ENCODE peak calls at places on chromosome 6, in ten cellular contexts. One of them, this sample, is unnamed. For H3K4me1, the result is how much of the 10 kb centered on the place peaks cover.

GRCh38 chr6:167543602-167544506 is 219.0 kb downstream of the TTLL2 start:
- DNase-seq in prostate gland: no peak
- DNase-seq in HepG2: no peak
- DNase-seq in adrenal gland: no peak
- DNase-seq in PC-9: no peak
- DNase-seq in PC-3: no peak
- DNase-seq in GM12878: no peak
- DNase-seq in neuronal stem cell: no peak
- DNase-seq in lower lobe of right lung: no peak
- DNase-seq in left ventricle myocardium inferior: peak
- DNase-seq in this sample: peak

GRCh38 chr6:44182911-44183390 is 24.3 kb downstream of the CAPN11 start:
- DNase-seq in prostate gland: no peak
- DNase-seq in HepG2: no peak
- DNase-seq in adrenal gland: no peak
- DNase-seq in PC-9: no peak
- DNase-seq in PC-3: no peak
- DNase-seq in GM12878: no peak
- DNase-seq in neuronal stem cell: no peak
- DNase-seq in lower lobe of right lung: peak
- DNase-seq in left ventricle myocardium inferior: no peak
- DNase-seq in this sample: no peak

GRCh38 chr6:85775883-85776282 is 133.2 kb upstream of the SYNCRIP start:
- DNase-seq in prostate gland: no peak
- DNase-seq in HepG2: no peak
- DNase-seq in adrenal gland: no peak
- DNase-seq in PC-9: no peak
- DNase-seq in PC-3: peak
- DNase-seq in GM12878: no peak
- DNase-seq in neuronal stem cell: no peak
- DNase-seq in lower lobe of right lung: no peak
- DNase-seq in left ventricle myocardium inferior: no peak
- DNase-seq in this sample: no peak

GRCh38 chr6:44257007-44257752 is at the start of gene SLC35B2:
- DNase-seq in prostate gland: peak
- DNase-seq in HepG2: peak
- DNase-seq in adrenal gland: peak
- DNase-seq in PC-9: peak
- DNase-seq in PC-3: peak
- DNase-seq in GM12878: no peak
- DNase-seq in neuronal stem cell: peak
- DNase-seq in lower lobe of right lung: peak
- DNase-seq in left ventricle myocardium inferior: peak
- DNase-seq in this sample: peak

GRCh38 chr6:53347921-53348435 is 772 bp downstream of the ELOVL5 start:
- DNase-seq in prostate gland: peak
- DNase-seq in HepG2: peak
- DNase-seq in adrenal gland: peak
- DNase-seq in PC-9: peak
- DNase-seq in PC-3: peak
- DNase-seq in GM12878: no peak
- DNase-seq in neuronal stem cell: peak
- DNase-seq in lower lobe of right lung: peak
- DNase-seq in left ventricle myocardium inferior: peak
- DNase-seq in this sample: peak

GRCh38 chr6:53041356-53041755 is 23.8 kb upstream of the FBXO9 start:
- DNase-seq in prostate gland: no peak
- DNase-seq in HepG2: no peak
- DNase-seq in adrenal gland: no peak
- DNase-seq in PC-9: no peak
- DNase-seq in PC-3: peak
- DNase-seq in GM12878: no peak
- DNase-seq in neuronal stem cell: no peak
- DNase-seq in lower lobe of right lung: no peak
- DNase-seq in left ventricle myocardium inferior: no peak
- DNase-seq in this sample: no peak

GRCh38 chr6:73525546-73526330 is 4.9 kb upstream of the EEF1A1 start:
- DNase-seq in prostate gland: no peak
- DNase-seq in HepG2: no peak
- DNase-seq in adrenal gland: no peak
- DNase-seq in PC-9: no peak
- DNase-seq in PC-3: no peak
- DNase-seq in GM12878: no peak
- DNase-seq in neuronal stem cell: no peak
- DNase-seq in lower lobe of right lung: no peak
- DNase-seq in left ventricle myocardium inferior: no peak
- DNase-seq in this sample: no peak

GRCh38 chr6:36131517-36132220 is 1.4 kb downstream of the MAPK13 start:
- DNase-seq in prostate gland: no peak
- DNase-seq in HepG2: peak
- DNase-seq in adrenal gland: peak
- DNase-seq in PC-9: peak
- DNase-seq in PC-3: peak
- DNase-seq in GM12878: peak
- DNase-seq in neuronal stem cell: no peak
- DNase-seq in lower lobe of right lung: no peak
- DNase-seq in left ventricle myocardium inferior: no peak
- DNase-seq in this sample: peak

GRCh38 chr6:81326856-81327561 is 425.5 kb downstream of the TENT5A start:
- DNase-seq in prostate gland: no peak
- DNase-seq in HepG2: no peak
- DNase-seq in adrenal gland: no peak
- DNase-seq in PC-9: no peak
- DNase-seq in PC-3: no peak
- DNase-seq in GM12878: no peak
- DNase-seq in neuronal stem cell: no peak
- DNase-seq in lower lobe of right lung: no peak
- DNase-seq in left ventricle myocardium inferior: no peak
- DNase-seq in this sample: no peak

GRCh38 chr6:29547573-29547972 is 12.0 kb downstream of the UBD start:
- DNase-seq in prostate gland: no peak
- DNase-seq in HepG2: no peak
- DNase-seq in adrenal gland: no peak
- DNase-seq in PC-9: no peak
- DNase-seq in PC-3: no peak
- DNase-seq in GM12878: no peak
- DNase-seq in neuronal stem cell: no peak
- DNase-seq in lower lobe of right lung: no peak
- DNase-seq in left ventricle myocardium inferior: no peak
- DNase-seq in this sample: peak

GRCh38 chr6:35970181-35970580 is 49.3 kb upstream of the SRPK1 start:
- DNase-seq in prostate gland: no peak
- DNase-seq in HepG2: no peak
- DNase-seq in adrenal gland: no peak
- DNase-seq in PC-9: no peak
- DNase-seq in PC-3: peak
- DNase-seq in GM12878: no peak
- DNase-seq in neuronal stem cell: no peak
- DNase-seq in lower lobe of right lung: no peak
- DNase-seq in left ventricle myocardium inferior: no peak
- DNase-seq in this sample: no peak

GRCh38 chr6:712805-713204 is 19.9 kb upstream of the EXOC2 start:
- DNase-seq in prostate gland: no peak
- DNase-seq in HepG2: no peak
- DNase-seq in adrenal gland: no peak
- DNase-seq in PC-9: no peak
- DNase-seq in PC-3: no peak
- DNase-seq in GM12878: no peak
- DNase-seq in neuronal stem cell: no peak
- DNase-seq in lower lobe of right lung: no peak
- DNase-seq in left ventricle myocardium inferior: no peak
- DNase-seq in this sample: no peak
- H3K4me1 ChIP-seq in prostate gland: under half
- H3K4me1 ChIP-seq in HepG2: under half
- H3K4me1 ChIP-seq in adrenal gland: under half
- H3K4me1 ChIP-seq in PC-9: under half
- H3K4me1 ChIP-seq in PC-3: under half
- H3K4me1 ChIP-seq in GM12878: under half
- H3K4me1 ChIP-seq in neuronal stem cell: under half
- H3K4me1 ChIP-seq in lower lobe of right lung: under half
- H3K4me1 ChIP-seq in left ventricle myocardium inferior: under half
- H3K4me1 ChIP-seq in this sample: under half

GRCh38 chr6:146881228-146882181 is 282.7 kb downstream of the ADGB start:
- DNase-seq in prostate gland: no peak
- DNase-seq in HepG2: no peak
- DNase-seq in adrenal gland: no peak
- DNase-seq in PC-9: no peak
- DNase-seq in PC-3: no peak
- DNase-seq in GM12878: no peak
- DNase-seq in neuronal stem cell: no peak
- DNase-seq in lower lobe of right lung: no peak
- DNase-seq in left ventricle myocardium inferior: no peak
- DNase-seq in this sample: no peak
- H3K27ac ChIP-seq in prostate gland: no peak
- H3K27ac ChIP-seq in HepG2: no peak
- H3K27ac ChIP-seq in adrenal gland: no peak
- H3K27ac ChIP-seq in PC-9: no peak
- H3K27ac ChIP-seq in PC-3: no peak
- H3K27ac ChIP-seq in GM12878: no peak
- H3K27ac ChIP-seq in neuronal stem cell: no peak
- H3K27ac ChIP-seq in lower lobe of right lung: no peak
- H3K27ac ChIP-seq in left ventricle myocardium inferior: no peak
- H3K27ac ChIP-seq in this sample: no peak

GRCh38 chr6:107607109-107607508 is 117.2 kb downstream of the SOBP start:
- DNase-seq in prostate gland: no peak
- DNase-seq in HepG2: peak
- DNase-seq in adrenal gland: no peak
- DNase-seq in PC-9: no peak
- DNase-seq in PC-3: no peak
- DNase-seq in GM12878: no peak
- DNase-seq in neuronal stem cell: no peak
- DNase-seq in lower lobe of right lung: no peak
- DNase-seq in left ventricle myocardium inferior: peak
- DNase-seq in this sample: no peak

GRCh38 chr6:107606407-107606806 is 116.5 kb downstream of the SOBP start:
- DNase-seq in prostate gland: no peak
- DNase-seq in HepG2: no peak
- DNase-seq in adrenal gland: no peak
- DNase-seq in PC-9: no peak
- DNase-seq in PC-3: no peak
- DNase-seq in GM12878: no peak
- DNase-seq in neuronal stem cell: no peak
- DNase-seq in lower lobe of right lung: no peak
- DNase-seq in left ventricle myocardium inferior: no peak
- DNase-seq in this sample: no peak

GRCh38 chr6:107603029-107603428 is 113.1 kb downstream of the SOBP start:
- DNase-seq in prostate gland: no peak
- DNase-seq in HepG2: no peak
- DNase-seq in adrenal gland: no peak
- DNase-seq in PC-9: no peak
- DNase-seq in PC-3: no peak
- DNase-seq in GM12878: no peak
- DNase-seq in neuronal stem cell: no peak
- DNase-seq in lower lobe of right lung: no peak
- DNase-seq in left ventricle myocardium inferior: no peak
- DNase-seq in this sample: no peak

GRCh38 chr6:107601406-107601805 is 111.5 kb downstream of the SOBP start:
- DNase-seq in prostate gland: no peak
- DNase-seq in HepG2: no peak
- DNase-seq in adrenal gland: no peak
- DNase-seq in PC-9: no peak
- DNase-seq in PC-3: no peak
- DNase-seq in GM12878: no peak
- DNase-seq in neuronal stem cell: no peak
- DNase-seq in lower lobe of right lung: no peak
- DNase-seq in left ventricle myocardium inferior: no peak
- DNase-seq in this sample: no peak

GRCh38 chr6:107604549-107604948 is 114.6 kb downstream of the SOBP start:
- DNase-seq in prostate gland: no peak
- DNase-seq in HepG2: no peak
- DNase-seq in adrenal gland: no peak
- DNase-seq in PC-9: no peak
- DNase-seq in PC-3: no peak
- DNase-seq in GM12878: no peak
- DNase-seq in neuronal stem cell: no peak
- DNase-seq in lower lobe of right lung: no peak
- DNase-seq in left ventricle myocardium inferior: no peak
- DNase-seq in this sample: no peak
- H3K4me1 ChIP-seq in prostate gland: under half
- H3K4me1 ChIP-seq in HepG2: under half
- H3K4me1 ChIP-seq in adrenal gland: under half
- H3K4me1 ChIP-seq in PC-9: under half
- H3K4me1 ChIP-seq in PC-3: under half
- H3K4me1 ChIP-seq in GM12878: under half
- H3K4me1 ChIP-seq in neuronal stem cell: under half
- H3K4me1 ChIP-seq in lower lobe of right lung: under half
- H3K4me1 ChIP-seq in left ventricle myocardium inferior: half or more
- H3K4me1 ChIP-seq in this sample: half or more

GRCh38 chr6:156808287-156808686 is 31.1 kb downstream of the ARID1B start:
- DNase-seq in prostate gland: no peak
- DNase-seq in HepG2: no peak
- DNase-seq in adrenal gland: no peak
- DNase-seq in PC-9: no peak
- DNase-seq in PC-3: no peak
- DNase-seq in GM12878: no peak
- DNase-seq in neuronal stem cell: no peak
- DNase-seq in lower lobe of right lung: no peak
- DNase-seq in left ventricle myocardium inferior: no peak
- DNase-seq in this sample: no peak

GRCh38 chr6:156809446-156810178 is 32.4 kb downstream of the ARID1B start:
- DNase-seq in prostate gland: no peak
- DNase-seq in HepG2: no peak
- DNase-seq in adrenal gland: no peak
- DNase-seq in PC-9: no peak
- DNase-seq in PC-3: no peak
- DNase-seq in GM12878: no peak
- DNase-seq in neuronal stem cell: no peak
- DNase-seq in lower lobe of right lung: no peak
- DNase-seq in left ventricle myocardium inferior: no peak
- DNase-seq in this sample: no peak

GRCh38 chr6:156807795-156808194 is 30.6 kb downstream of the ARID1B start:
- DNase-seq in prostate gland: no peak
- DNase-seq in HepG2: no peak
- DNase-seq in adrenal gland: no peak
- DNase-seq in PC-9: no peak
- DNase-seq in PC-3: no peak
- DNase-seq in GM12878: no peak
- DNase-seq in neuronal stem cell: no peak
- DNase-seq in lower lobe of right lung: no peak
- DNase-seq in left ventricle myocardium inferior: no peak
- DNase-seq in this sample: no peak

GRCh38 chr6:156807028-156807427 is 29.9 kb downstream of the ARID1B start:
- DNase-seq in prostate gland: no peak
- DNase-seq in HepG2: no peak
- DNase-seq in adrenal gland: no peak
- DNase-seq in PC-9: no peak
- DNase-seq in PC-3: no peak
- DNase-seq in GM12878: no peak
- DNase-seq in neuronal stem cell: no peak
- DNase-seq in lower lobe of right lung: no peak
- DNase-seq in left ventricle myocardium inferior: no peak
- DNase-seq in this sample: no peak

DNA sequence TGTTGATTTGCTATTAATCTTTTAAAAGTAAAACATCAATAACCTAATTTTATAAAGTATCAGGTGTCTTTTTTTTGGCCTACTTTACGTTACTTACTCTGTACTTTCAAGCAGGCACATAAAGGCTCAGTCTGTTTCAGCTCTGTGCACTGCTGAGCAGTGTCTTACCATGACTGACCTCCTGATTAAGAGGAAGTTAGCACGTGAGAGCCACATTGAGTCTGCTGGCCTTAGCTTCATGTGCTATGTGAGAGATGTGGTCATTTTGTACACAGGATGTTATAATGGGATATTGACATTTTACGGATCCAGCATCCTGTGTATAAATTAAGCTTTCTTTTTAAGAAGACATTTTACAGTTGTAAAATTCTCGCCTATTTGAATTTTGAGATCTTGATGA is 31.9 kb downstream of the ARID1B start:
- DNase-seq in prostate gland: no peak
- DNase-seq in HepG2: no peak
- DNase-seq in adrenal gland: peak
- DNase-seq in PC-9: no peak
- DNase-seq in PC-3: peak
- DNase-seq in GM12878: peak
- DNase-seq in neuronal stem cell: no peak
- DNase-seq in lower lobe of right lung: no peak
- DNase-seq in left ventricle myocardium inferior: no peak
- DNase-seq in this sample: no peak
- H3K27ac ChIP-seq in prostate gland: no peak
- H3K27ac ChIP-seq in HepG2: no peak
- H3K27ac ChIP-seq in adrenal gland: no peak
- H3K27ac ChIP-seq in PC-9: no peak
- H3K27ac ChIP-seq in PC-3: no peak
- H3K27ac ChIP-seq in GM12878: peak
- H3K27ac ChIP-seq in neuronal stem cell: no peak
- H3K27ac ChIP-seq in lower lobe of right lung: no peak
- H3K27ac ChIP-seq in left ventricle myocardium inferior: peak
- H3K27ac ChIP-seq in this sample: no peak